ENCODE peak calls at places on chromosomes 12 and 14, in ten cellular contexts. One of them, this sample, is unnamed.

GRCh38 chr12:79223210-79223609 is 358.6 kb downstream of the SYT1 start:
- DNase-seq in psoas muscle: no peak
- DNase-seq in CD8-positive, alpha-beta T cell: no peak
- DNase-seq in epithelial cell of proximal tubule: no peak
- DNase-seq in BE2C: no peak
- DNase-seq in tibial artery: no peak
- DNase-seq in uterus: no peak
- DNase-seq in gastrocnemius medialis: no peak
- DNase-seq in aorta: no peak
- DNase-seq in tibial nerve: no peak
- DNase-seq in this sample: no peak

GRCh38 chr12:109255377-109255776 is 53.7 kb downstream of the FOXN4 start:
- DNase-seq in psoas muscle: no peak
- DNase-seq in CD8-positive, alpha-beta T cell: no peak
- DNase-seq in epithelial cell of proximal tubule: no peak
- DNase-seq in BE2C: peak
- DNase-seq in tibial artery: no peak
- DNase-seq in uterus: no peak
- DNase-seq in gastrocnemius medialis: no peak
- DNase-seq in aorta: no peak
- DNase-seq in tibial nerve: no peak
- DNase-seq in this sample: no peak

GRCh38 chr14:53786045-53786444 is 170.6 kb downstream of the BMP4 start:
- DNase-seq in psoas muscle: no peak
- DNase-seq in CD8-positive, alpha-beta T cell: no peak
- DNase-seq in epithelial cell of proximal tubule: no peak
- DNase-seq in BE2C: no peak
- DNase-seq in tibial artery: no peak
- DNase-seq in uterus: no peak
- DNase-seq in gastrocnemius medialis: no peak
- DNase-seq in aorta: no peak
- DNase-seq in tibial nerve: no peak
- DNase-seq in this sample: no peak

GRCh38 chr14:106087855-106088254 is 561.5 kb downstream of the TMEM121 start:
- DNase-seq in psoas muscle: no peak
- DNase-seq in CD8-positive, alpha-beta T cell: no peak
- DNase-seq in epithelial cell of proximal tubule: no peak
- DNase-seq in BE2C: no peak
- DNase-seq in tibial artery: no peak
- DNase-seq in uterus: no peak
- DNase-seq in gastrocnemius medialis: no peak
- DNase-seq in aorta: no peak
- DNase-seq in tibial nerve: no peak
- DNase-seq in this sample: no peak

GRCh38 chr12:53172352-53172751 is 8.2 kb upstream of the ZNF740 start:
- DNase-seq in psoas muscle: no peak
- DNase-seq in CD8-positive, alpha-beta T cell: no peak
- DNase-seq in epithelial cell of proximal tubule: no peak
- DNase-seq in BE2C: peak
- DNase-seq in tibial artery: no peak
- DNase-seq in uterus: peak
- DNase-seq in gastrocnemius medialis: no peak
- DNase-seq in aorta: no peak
- DNase-seq in tibial nerve: no peak
- DNase-seq in this sample: no peak

GRCh38 chr12:61037792-61038191 is 1222.4 kb upstream of the USP15 start:
- DNase-seq in psoas muscle: no peak
- DNase-seq in CD8-positive, alpha-beta T cell: no peak
- DNase-seq in epithelial cell of proximal tubule: no peak
- DNase-seq in BE2C: no peak
- DNase-seq in tibial artery: no peak
- DNase-seq in uterus: no peak
- DNase-seq in gastrocnemius medialis: no peak
- DNase-seq in aorta: no peak
- DNase-seq in tibial nerve: no peak
- DNase-seq in this sample: no peak

GRCh38 chr14:102817942-102818940 is 41.0 kb downstream of the TRAF3 start:
- DNase-seq in psoas muscle: no peak
- DNase-seq in CD8-positive, alpha-beta T cell: no peak
- DNase-seq in epithelial cell of proximal tubule: no peak
- DNase-seq in BE2C: no peak
- DNase-seq in tibial artery: no peak
- DNase-seq in uterus: no peak
- DNase-seq in gastrocnemius medialis: no peak
- DNase-seq in aorta: no peak
- DNase-seq in tibial nerve: no peak
- DNase-seq in this sample: no peak

GRCh38 chr12:66244446-66244845 is 55.4 kb downstream of the IRAK3 start:
- DNase-seq in psoas muscle: no peak
- DNase-seq in CD8-positive, alpha-beta T cell: no peak
- DNase-seq in epithelial cell of proximal tubule: no peak
- DNase-seq in BE2C: no peak
- DNase-seq in tibial artery: no peak
- DNase-seq in uterus: no peak
- DNase-seq in gastrocnemius medialis: no peak
- DNase-seq in aorta: no peak
- DNase-seq in tibial nerve: no peak
- DNase-seq in this sample: no peak

GRCh38 chr12:104303538-104304151 is at the start of gene EID3:
- DNase-seq in psoas muscle: peak
- DNase-seq in CD8-positive, alpha-beta T cell: peak
- DNase-seq in epithelial cell of proximal tubule: no peak
- DNase-seq in BE2C: no peak
- DNase-seq in tibial artery: peak
- DNase-seq in uterus: peak
- DNase-seq in gastrocnemius medialis: peak
- DNase-seq in aorta: peak
- DNase-seq in tibial nerve: peak
- DNase-seq in this sample: peak
- H3K4me3 ChIP-seq in psoas muscle: peak
- H3K4me3 ChIP-seq in CD8-positive, alpha-beta T cell: peak
- H3K4me3 ChIP-seq in epithelial cell of proximal tubule: peak
- H3K4me3 ChIP-seq in BE2C: no peak
- H3K4me3 ChIP-seq in tibial artery: peak
- H3K4me3 ChIP-seq in uterus: peak
- H3K4me3 ChIP-seq in gastrocnemius medialis: peak
- H3K4me3 ChIP-seq in aorta: peak
- H3K4me3 ChIP-seq in tibial nerve: peak
- H3K4me3 ChIP-seq in this sample: peak

DNA sequence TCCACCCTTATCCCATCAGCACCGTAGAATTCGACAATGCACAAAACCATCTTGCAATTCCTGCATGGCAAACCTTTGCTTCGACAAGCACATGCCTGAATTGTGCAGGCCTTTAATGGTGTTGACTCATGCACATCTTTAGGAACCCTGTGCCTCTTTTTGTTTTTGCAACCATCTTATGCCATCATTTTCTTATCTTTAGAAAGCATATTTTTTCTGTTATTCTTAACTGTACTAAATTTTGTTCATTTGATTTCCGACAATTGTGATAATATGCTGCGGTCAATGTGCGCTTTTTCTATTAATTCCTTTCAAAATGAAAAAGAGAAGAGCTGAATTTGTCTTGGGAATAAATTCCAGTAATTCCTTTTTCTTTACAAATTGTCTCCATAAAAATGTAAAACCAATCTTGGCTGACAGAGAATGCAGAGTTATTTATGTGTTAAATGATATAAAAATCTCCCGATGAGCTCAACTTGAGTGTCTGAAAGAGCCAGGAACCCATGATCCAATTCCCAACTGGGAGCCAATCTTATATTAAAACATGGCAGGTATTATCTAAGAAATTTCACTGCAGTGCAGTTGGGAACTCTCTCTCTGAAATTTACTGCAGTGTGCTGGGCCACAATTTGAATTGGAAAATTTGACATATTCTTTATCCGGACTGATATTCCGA is 20.2 kb upstream of the CDK17 start:
- DNase-seq in psoas muscle: no peak
- DNase-seq in CD8-positive, alpha-beta T cell: no peak
- DNase-seq in epithelial cell of proximal tubule: no peak
- DNase-seq in BE2C: no peak
- DNase-seq in tibial artery: no peak
- DNase-seq in uterus: no peak
- DNase-seq in gastrocnemius medialis: no peak
- DNase-seq in aorta: no peak
- DNase-seq in tibial nerve: no peak
- DNase-seq in this sample: no peak
- H3K4me3 ChIP-seq in psoas muscle: peak
- H3K4me3 ChIP-seq in CD8-positive, alpha-beta T cell: no peak
- H3K4me3 ChIP-seq in epithelial cell of proximal tubule: no peak
- H3K4me3 ChIP-seq in BE2C: no peak
- H3K4me3 ChIP-seq in tibial artery: no peak
- H3K4me3 ChIP-seq in uterus: no peak
- H3K4me3 ChIP-seq in gastrocnemius medialis: no peak
- H3K4me3 ChIP-seq in aorta: no peak
- H3K4me3 ChIP-seq in tibial nerve: no peak
- H3K4me3 ChIP-seq in this sample: no peak

GRCh38 chr14:87081004-87081403 is 912.0 kb downstream of the GALC start:
- DNase-seq in psoas muscle: no peak
- DNase-seq in CD8-positive, alpha-beta T cell: no peak
- DNase-seq in epithelial cell of proximal tubule: no peak
- DNase-seq in BE2C: no peak
- DNase-seq in tibial artery: no peak
- DNase-seq in uterus: no peak
- DNase-seq in gastrocnemius medialis: no peak
- DNase-seq in aorta: no peak
- DNase-seq in tibial nerve: no peak
- DNase-seq in this sample: no peak

GRCh38 chr14:87088588-87088987 is 904.4 kb downstream of the GALC start:
- DNase-seq in psoas muscle: no peak
- DNase-seq in CD8-positive, alpha-beta T cell: no peak
- DNase-seq in epithelial cell of proximal tubule: no peak
- DNase-seq in BE2C: no peak
- DNase-seq in tibial artery: no peak
- DNase-seq in uterus: no peak
- DNase-seq in gastrocnemius medialis: no peak
- DNase-seq in aorta: no peak
- DNase-seq in tibial nerve: no peak
- DNase-seq in this sample: no peak

GRCh38 chr14:87084908-87085307 is 908.1 kb downstream of the GALC start:
- DNase-seq in psoas muscle: no peak
- DNase-seq in CD8-positive, alpha-beta T cell: no peak
- DNase-seq in epithelial cell of proximal tubule: no peak
- DNase-seq in BE2C: no peak
- DNase-seq in tibial artery: no peak
- DNase-seq in uterus: no peak
- DNase-seq in gastrocnemius medialis: no peak
- DNase-seq in aorta: no peak
- DNase-seq in tibial nerve: no peak
- DNase-seq in this sample: no peak

DNA sequence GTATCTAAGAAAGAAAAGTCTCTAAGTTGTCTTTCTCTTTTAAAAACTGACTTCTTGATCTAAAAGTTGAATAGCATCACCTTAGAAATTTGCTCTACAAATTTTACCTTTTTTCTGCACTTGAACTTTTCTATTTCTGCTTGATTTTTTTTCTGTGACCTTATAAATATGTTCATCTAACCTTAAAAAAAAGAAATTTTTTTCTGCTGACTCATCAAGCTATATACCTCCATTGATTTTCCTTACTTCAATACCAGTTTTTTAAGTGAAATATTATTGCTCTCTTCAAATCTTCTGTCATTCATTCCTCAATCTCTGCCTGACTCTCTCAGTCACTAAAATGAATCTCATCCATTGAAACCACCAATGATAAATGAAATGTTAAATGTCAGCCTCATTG is 910.1 kb downstream of the GALC start:
- DNase-seq in psoas muscle: no peak
- DNase-seq in CD8-positive, alpha-beta T cell: no peak
- DNase-seq in epithelial cell of proximal tubule: no peak
- DNase-seq in BE2C: no peak
- DNase-seq in tibial artery: no peak
- DNase-seq in uterus: no peak
- DNase-seq in gastrocnemius medialis: no peak
- DNase-seq in aorta: no peak
- DNase-seq in tibial nerve: no peak
- DNase-seq in this sample: no peak
- H3K4me3 ChIP-seq in psoas muscle: no peak
- H3K4me3 ChIP-seq in CD8-positive, alpha-beta T cell: no peak
- H3K4me3 ChIP-seq in epithelial cell of proximal tubule: no peak
- H3K4me3 ChIP-seq in BE2C: no peak
- H3K4me3 ChIP-seq in tibial artery: no peak
- H3K4me3 ChIP-seq in uterus: no peak
- H3K4me3 ChIP-seq in gastrocnemius medialis: no peak
- H3K4me3 ChIP-seq in aorta: no peak
- H3K4me3 ChIP-seq in tibial nerve: no peak
- H3K4me3 ChIP-seq in this sample: no peak

DNA sequence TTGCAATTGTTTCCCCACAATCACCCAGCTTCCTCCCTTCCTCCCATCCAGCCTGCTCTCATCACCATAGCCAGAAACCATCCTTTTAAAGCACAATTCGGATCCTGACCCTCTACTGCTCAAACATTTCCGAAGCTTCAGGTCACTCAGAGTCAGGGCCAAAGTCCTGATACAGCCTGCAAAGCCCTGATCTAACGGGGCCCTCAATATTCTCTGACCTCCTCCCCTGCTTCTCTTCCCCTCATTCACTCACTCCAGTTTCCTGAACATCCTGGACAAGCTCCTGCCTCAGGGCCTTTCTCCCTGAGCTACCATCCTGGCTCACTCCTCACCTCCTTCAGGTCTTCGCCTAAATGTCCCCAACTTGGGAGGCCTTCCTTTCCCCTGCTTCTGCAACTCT is 46.1 kb downstream of the PITPNM2 start:
- DNase-seq in psoas muscle: no peak
- DNase-seq in CD8-positive, alpha-beta T cell: no peak
- DNase-seq in epithelial cell of proximal tubule: no peak
- DNase-seq in BE2C: no peak
- DNase-seq in tibial artery: no peak
- DNase-seq in uterus: no peak
- DNase-seq in gastrocnemius medialis: no peak
- DNase-seq in aorta: no peak
- DNase-seq in tibial nerve: no peak
- DNase-seq in this sample: no peak
- H3K4me3 ChIP-seq in psoas muscle: peak
- H3K4me3 ChIP-seq in CD8-positive, alpha-beta T cell: no peak
- H3K4me3 ChIP-seq in epithelial cell of proximal tubule: no peak
- H3K4me3 ChIP-seq in BE2C: no peak
- H3K4me3 ChIP-seq in tibial artery: no peak
- H3K4me3 ChIP-seq in uterus: no peak
- H3K4me3 ChIP-seq in gastrocnemius medialis: peak
- H3K4me3 ChIP-seq in aorta: no peak
- H3K4me3 ChIP-seq in tibial nerve: no peak
- H3K4me3 ChIP-seq in this sample: peak

GRCh38 chr12:107406932-107407331 is 278.7 kb upstream of the PWP1 start:
- DNase-seq in psoas muscle: no peak
- DNase-seq in CD8-positive, alpha-beta T cell: no peak
- DNase-seq in epithelial cell of proximal tubule: no peak
- DNase-seq in BE2C: no peak
- DNase-seq in tibial artery: no peak
- DNase-seq in uterus: no peak
- DNase-seq in gastrocnemius medialis: no peak
- DNase-seq in aorta: no peak
- DNase-seq in tibial nerve: no peak
- DNase-seq in this sample: no peak
- H3K4me3 ChIP-seq in psoas muscle: no peak
- H3K4me3 ChIP-seq in CD8-positive, alpha-beta T cell: no peak
- H3K4me3 ChIP-seq in epithelial cell of proximal tubule: no peak
- H3K4me3 ChIP-seq in BE2C: no peak
- H3K4me3 ChIP-seq in tibial artery: no peak
- H3K4me3 ChIP-seq in uterus: no peak
- H3K4me3 ChIP-seq in gastrocnemius medialis: no peak
- H3K4me3 ChIP-seq in aorta: no peak
- H3K4me3 ChIP-seq in tibial nerve: no peak
- H3K4me3 ChIP-seq in this sample: no peak